ENCODE peak calls at places on chromosomes 2 and 18, in nine cellular contexts. A is Panc1; H is right lobe of liver; U is effector memory CD4-positive, alpha-beta T cell; F is CD8-positive, alpha-beta memory T cell; D is aorta; R is sigmoid colon; L is colonic mucosa; M is tibial artery. Q is an unnamed sample.
A peak's percentile ranks its signal among the peaks of the same experiment; 100 is the strongest.

GRCh38 chr2:214019229-214019972 is 391.5 kb upstream of the VWC2L start:
- DNase-seq in F (no peak), A (peak; percentile 81), M (peak; percentile 74), U (no peak), H (no peak), D (no peak), R (no peak), L (no peak), Q (no peak)

GRCh38 chr2:187372213-187372612 is 75.8 kb downstream of the CALCRL start:
- DNase-seq in F (no peak), M (no peak), H (no peak), D (no peak), L (no peak), R (no peak), A (no peak), U (no peak), Q (no peak)

GRCh38 chr2:225002039-225002655 is 40.1 kb downstream of the DOCK10 start:
- DNase-seq in H (no peak), A (peak; percentile 41), U (peak; percentile 19), M (no peak), F (peak; percentile 40), D (no peak), R (no peak), L (peak; percentile 83), Q (peak; percentile 71)

GRCh38 chr18:67735506-67735905 is 219.0 kb upstream of the DSEL start:
- DNase-seq in H (no peak), M (no peak), R (no peak), A (no peak), L (no peak), F (no peak), U (no peak), D (no peak), Q (no peak)

GRCh38 chr2:33197198-33197938 is 250.6 kb downstream of the LTBP1 start:
- DNase-seq in M (no peak), D (no peak), A (no peak), R (no peak), H (peak; percentile 43), F (no peak), L (no peak), U (no peak), Q (no peak)

GRCh38 chr2:174965992-174966789 is 39.0 kb downstream of the CHN1 start:
- DNase-seq in H (no peak), L (no peak), F (no peak), R (no peak), D (no peak), A (no peak), U (no peak), M (no peak), Q (no peak)

GRCh38 chr2:98308532-98308931 is 37.7 kb upstream of the CNGA3 start:
- DNase-seq in F (no peak), A (no peak), M (no peak), L (no peak), D (no peak), H (no peak), U (no peak), R (no peak), Q (no peak)

GRCh38 chr2:25341031-25341727 is 546 bp downstream of the DNMT3A start:
- DNase-seq in F (no peak), M (peak; percentile 61), D (peak; percentile 83), L (no peak), R (no peak), H (peak; percentile 46), U (no peak), A (no peak), Q (no peak)

GRCh38 chr2:238865744-238866355 is 18.0 kb downstream of the TWIST2 start:
- DNase-seq in U (no peak), L (no peak), H (no peak), A (no peak), F (no peak), R (no peak), D (no peak), M (no peak), Q (no peak)

GRCh38 chr2:215811409-215812355 is 201.7 kb downstream of the MREG start:
- DNase-seq in L (no peak), R (no peak), M (no peak), A (no peak), H (no peak), D (no peak), F (no peak), U (no peak), Q (no peak)

GRCh38 chr2:23904692-23905091 is 22.2 kb downstream of the ATAD2B start:
- DNase-seq in R (no peak), M (no peak), U (no peak), L (no peak), A (no peak), D (no peak), F (no peak), H (no peak), Q (no peak)

GRCh38 chr18:78240867-78241266 is 738.8 kb upstream of the SALL3 start:
- DNase-seq in L (no peak), R (no peak), F (no peak), M (no peak), A (no peak), D (no peak), U (no peak), H (no peak), Q (no peak)

GRCh38 chr2:237456200-237456731 is 30.8 kb upstream of the MLPH start:
- DNase-seq in L (no peak), R (peak; percentile 93), U (no peak), M (peak; percentile 95), A (no peak), F (no peak), D (peak; percentile 95), H (no peak), Q (no peak)

DNA sequence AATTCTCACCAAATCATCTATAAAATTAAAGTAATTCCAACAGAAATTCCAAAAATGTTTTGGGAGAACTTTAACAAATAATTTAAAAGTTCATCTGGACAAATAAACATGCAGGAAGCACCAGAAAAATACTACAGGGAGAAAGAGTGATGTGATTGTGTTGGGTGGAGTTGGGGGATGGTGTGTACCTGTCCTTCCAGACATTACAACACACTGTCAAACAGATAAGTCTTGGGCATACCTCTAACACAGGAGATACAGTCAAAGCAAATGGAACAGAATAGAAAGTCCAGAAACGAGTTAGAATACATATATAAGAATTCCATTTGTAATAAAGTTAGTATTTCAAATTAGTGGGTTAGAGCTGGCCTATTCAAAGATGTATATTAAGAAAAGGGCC is 22.6 kb downstream of the METTL8 start:
- DNase-seq in D (no peak), H (no peak), F (no peak), L (no peak), M (no peak), R (no peak), A (no peak), U (no peak), Q (no peak)
- H3K27ac ChIP-seq in D (no peak overlapping the region), H (no peak overlapping the region), F (no peak overlapping the region), L (no peak overlapping the region), M (no peak overlapping the region), R (peak overlapping the region; percentile 1), A (no peak overlapping the region), U (no peak overlapping the region), Q (no peak overlapping the region)

GRCh38 chr2:148644885-148645134 is 259 bp downstream of the EPC2 start:
- DNase-seq in H (no peak), D (no peak), U (no peak), F (no peak), A (no peak), M (no peak), R (no peak), L (no peak), Q (no peak)

GRCh38 chr2:148642891-148643416 is 1.6 kb upstream of the EPC2 start:
- DNase-seq in M (no peak), F (no peak), U (no peak), L (peak; percentile 18), A (no peak), H (no peak), D (no peak), R (no peak), Q (no peak)

GRCh38 chr2:148642112-148642744 is 2.3 kb upstream of the EPC2 start:
- DNase-seq in H (no peak), R (no peak), F (no peak), L (no peak), A (no peak), D (no peak), U (no peak), M (no peak), Q (no peak)

GRCh38 chr2:148643998-148644884 is at the start of gene EPC2:
- DNase-seq in D (peak; percentile 96), L (peak; percentile 88), A (no peak), U (peak; percentile 80), F (peak; percentile 82), H (peak; percentile 92), R (peak; percentile 93), M (peak; percentile 92), Q (peak; percentile 92)

DNA sequence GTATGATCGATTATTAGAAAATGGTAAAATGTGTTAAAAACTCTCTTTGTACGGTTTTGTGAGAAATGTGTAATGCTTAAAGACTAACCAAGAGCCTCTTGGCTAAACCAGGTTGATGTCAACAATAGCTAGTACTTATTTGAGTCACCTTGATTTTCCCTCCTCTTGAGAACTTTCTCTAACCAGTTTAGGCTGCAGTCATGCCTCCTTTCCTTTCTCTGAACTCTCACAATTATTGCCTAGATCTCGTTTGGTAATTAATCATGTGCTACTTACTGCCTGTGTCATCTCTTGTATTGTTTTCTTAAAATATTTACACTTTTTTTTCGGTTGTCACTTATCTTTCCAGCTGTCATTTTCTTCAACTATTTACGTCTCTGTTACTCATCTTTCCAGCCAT is 1.1 kb upstream of the EPC2 start:
- DNase-seq in L (no peak), R (no peak), A (no peak), M (no peak), H (no peak), D (no peak), F (no peak), U (no peak), Q (no peak)
- H3K4me3 ChIP-seq in L (no peak overlapping the region), R (peak overlapping the region; percentile 92), A (peak overlapping the region; percentile 95), M (peak overlapping the region; percentile 86), H (peak overlapping the region; percentile 94), D (peak overlapping the region; percentile 95), F (peak overlapping the region; percentile 67), U (peak overlapping the region; percentile 97), Q (no peak overlapping the region)

GRCh38 chr2:169479257-169480078 is at the start of gene BBS5:
- DNase-seq in F (peak; percentile 37), A (peak; percentile 33), U (peak; percentile 39), D (peak; percentile 94), L (peak; percentile 76), M (peak; percentile 88), H (peak; percentile 81), R (peak; percentile 91), Q (peak; percentile 94)
- H3K27ac ChIP-seq in F (peak within 1 kb of the TSS; percentile 43), A (peak within 1 kb of the TSS; percentile 80), U (peak within 1 kb of the TSS; percentile 56), D (no peak within 1 kb of the TSS), L (peak within 1 kb of the TSS; percentile 15), M (peak within 1 kb of the TSS; percentile 81), H (peak within 1 kb of the TSS; percentile 26), R (peak within 1 kb of the TSS; percentile 83), Q (peak within 1 kb of the TSS; percentile 9)

DNA sequence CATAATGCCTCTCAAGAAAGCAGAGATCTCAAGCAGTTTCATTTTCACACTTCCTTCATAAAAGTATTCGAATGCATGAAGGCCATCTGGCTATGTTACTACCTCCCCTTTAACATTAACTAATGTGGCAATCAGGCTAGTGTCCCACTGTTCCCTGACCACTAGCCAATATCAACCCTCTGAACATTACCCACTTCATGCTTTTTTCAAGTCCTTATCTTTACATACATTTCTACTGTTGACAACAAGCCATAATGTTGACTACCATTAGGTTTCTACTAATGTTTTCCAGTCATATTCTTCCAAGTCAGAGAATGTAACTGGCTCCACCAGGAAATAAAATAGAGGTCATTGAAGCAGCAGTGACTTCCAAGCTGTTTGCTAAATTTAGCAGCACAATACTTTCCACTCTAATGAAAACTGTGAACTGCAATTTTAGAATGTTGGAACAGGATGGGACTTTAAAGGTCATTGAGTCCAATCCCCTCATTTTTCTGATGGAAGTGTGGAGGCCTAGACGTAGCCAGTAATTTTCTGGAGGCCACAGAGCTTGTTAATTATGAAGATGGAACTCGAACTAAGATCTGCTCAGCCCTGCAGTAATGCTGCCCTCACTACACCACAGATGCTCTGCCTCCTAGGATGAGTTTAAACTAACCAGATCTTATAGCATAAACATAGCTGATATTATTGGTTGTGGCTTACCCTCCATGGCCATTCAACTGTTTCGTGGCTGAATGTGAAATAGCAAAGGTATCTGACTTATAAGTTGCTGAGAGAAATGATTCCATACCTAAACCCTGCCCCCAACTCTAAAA is 630 bp upstream of the PPP1R1C start:
- DNase-seq in R (no peak), H (no peak), A (no peak), L (no peak), M (no peak), U (no peak), D (no peak), F (no peak), Q (no peak)
- H3K4me3 ChIP-seq in R (no peak overlapping the region), H (no peak overlapping the region), A (no peak overlapping the region), L (no peak overlapping the region), M (no peak overlapping the region), U (no peak overlapping the region), D (no peak overlapping the region), F (no peak overlapping the region), Q (no peak overlapping the region)